ENCODE peak calls at places on chromosome 3, in four cellular contexts. P, Q, L and A are unnamed samples.

GRCh38 chr3:138775254-138775595 is 59.5 kb downstream of the PIK3CB start:
- DNase-seq in P (no peak), Q (peak), L (no peak), A (no peak)

GRCh38 chr3:192833177-192833890 is 84.3 kb downstream of the MB21D2 start:
- DNase-seq in P (no peak), L (no peak), Q (no peak), A (no peak)

GRCh38 chr3:30539772-30540171 is 66.6 kb upstream of the TGFBR2 start:
- DNase-seq in L (no peak), P (no peak), Q (no peak), A (no peak)

GRCh38 chr3:50008931-50009330 is 69.0 kb downstream of the RBM6 start:
- DNase-seq in P (no peak), Q (no peak), L (no peak), A (no peak)

GRCh38 chr3:158748237-158748828 is 16.1 kb upstream of the RARRES1 start:
- DNase-seq in P (no peak), L (no peak), Q (no peak), A (no peak)

GRCh38 chr3:171313702-171314101 is 146.5 kb downstream of the TNIK start:
- DNase-seq in L (no peak), Q (no peak), P (no peak), A (no peak)

GRCh38 chr3:161474139-161474538 is 22.5 kb upstream of the OTOL1 start:
- DNase-seq in Q (no peak), L (no peak), P (no peak), A (no peak)

GRCh38 chr3:43707266-43707665 is 16.5 kb downstream of the ABHD5 start:
- DNase-seq in P (no peak), L (no peak), Q (no peak), A (no peak)

GRCh38 chr3:45272411-45272810 is 46.3 kb upstream of the TMEM158 start:
- DNase-seq in Q (no peak), L (no peak), P (no peak), A (no peak)

GRCh38 chr3:59857589-59858346 is 807.9 kb upstream of the CFAP20DC start:
- DNase-seq in P (peak), Q (peak), L (peak), A (peak)

GRCh38 chr3:185658504-185658912 is 72.4 kb downstream of the SENP2 start:
- DNase-seq in Q (no peak), L (no peak), P (peak), A (no peak)

GRCh38 chr3:194840661-194841514 is 155.2 kb downstream of the FAM43A start:
- DNase-seq in L (no peak), P (peak), Q (no peak), A (peak)

GRCh38 chr3:110799236-110799635 is 272.4 kb upstream of the NECTIN3 start:
- DNase-seq in L (no peak), P (no peak), Q (no peak), A (no peak)

GRCh38 chr3:71708478-71709098 is 16.6 kb downstream of the EIF4E3 start:
- DNase-seq in Q (no peak), L (no peak), P (no peak), A (no peak)

GRCh38 chr3:137906985-137907649 is 102.8 kb upstream of the CLDN18 start:
- DNase-seq in L (no peak), Q (no peak), P (no peak), A (no peak)

GRCh38 chr3:188353409-188353808 is 199.5 kb downstream of the LPP start:
- DNase-seq in P (no peak), L (no peak), Q (no peak), A (no peak)

GRCh38 chr3:177110308-177111254 is 86.7 kb downstream of the TBL1XR1 start:
- DNase-seq in L (no peak), Q (no peak), P (no peak), A (no peak)

GRCh38 chr3:195566797-195567196 is 16.9 kb downstream of the APOD start:
- DNase-seq in L (no peak), Q (no peak), P (no peak), A (peak)

GRCh38 chr3:42739401-42740158 is 33.5 kb downstream of the CCDC13 start:
- DNase-seq in Q (peak), L (no peak), P (peak), A (no peak)

GRCh38 chr3:10224794-10225660 is 23.2 kb upstream of the TATDN2 start:
- DNase-seq in L (no peak), Q (peak), P (peak), A (peak)

GRCh38 chr3:138833908-138834358 is 795 bp downstream of the PIK3CB start:
- DNase-seq in P (no peak), L (no peak), Q (no peak), A (peak)

GRCh38 chr3:171677706-171678105 is 132.6 kb downstream of the PLD1 start:
- DNase-seq in L (no peak), P (no peak), Q (no peak), A (no peak)

GRCh38 chr3:58025824-58026579 is 17.8 kb downstream of the FLNB start:
- DNase-seq in L (no peak), Q (no peak), P (peak), A (peak)

GRCh38 chr3:99633887-99634558 is 4.4 kb upstream of the COL8A1 start:
- DNase-seq in Q (no peak), L (no peak), P (no peak), A (no peak)

GRCh38 chr3:159169828-159170227 is 368.0 kb downstream of the MFSD1 start:
- DNase-seq in P (peak), L (no peak), Q (no peak), A (no peak)

GRCh38 chr3:55795736-55796135 is 308.6 kb upstream of the WNT5A start:
- DNase-seq in P (peak), Q (no peak), L (no peak), A (no peak)

GRCh38 chr3:135637033-135637432 is 328.5 kb upstream of the PPP2R3A start:
- DNase-seq in P (no peak), Q (no peak), L (no peak), A (no peak)

GRCh38 chr3:146152841-146153240 is 8.1 kb downstream of the PLOD2 start:
- DNase-seq in P (peak), Q (no peak), L (no peak), A (no peak)

GRCh38 chr3:114154321-114154821 is 24.5 kb downstream of the DRD3 start:
- DNase-seq in L (no peak), Q (peak), P (no peak), A (no peak)

GRCh38 chr3:179149239-179149887 is 1.2 kb downstream of the PIK3CA start:
- DNase-seq in Q (no peak), L (peak), P (peak), A (no peak)

DNA sequence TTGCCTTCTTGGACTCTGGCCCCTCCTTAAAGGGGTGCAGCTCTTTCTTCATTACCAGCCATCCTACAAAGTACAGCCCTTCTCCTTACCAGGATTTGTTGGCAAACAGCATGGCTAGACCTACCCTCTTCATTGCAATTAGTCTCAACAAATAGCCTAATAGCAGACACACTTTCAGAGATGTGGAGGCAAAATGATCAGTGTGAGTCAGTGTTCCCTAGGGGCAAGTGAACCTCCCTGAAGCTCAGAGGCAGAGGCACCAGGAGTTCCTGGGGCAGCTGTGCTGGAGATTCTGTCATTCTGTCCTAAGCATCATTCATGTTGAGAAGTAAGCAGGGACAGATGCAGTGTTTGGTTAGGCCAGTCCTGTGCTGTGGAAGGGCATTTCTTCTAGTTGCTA is 14.6 kb upstream of the MECOM start:
- DNase-seq in P (no peak), L (no peak), Q (no peak), A (no peak)
- TF ChIP-seq TCF12 in P (no peak), L (no peak), Q (no peak), A (no peak)

DNA sequence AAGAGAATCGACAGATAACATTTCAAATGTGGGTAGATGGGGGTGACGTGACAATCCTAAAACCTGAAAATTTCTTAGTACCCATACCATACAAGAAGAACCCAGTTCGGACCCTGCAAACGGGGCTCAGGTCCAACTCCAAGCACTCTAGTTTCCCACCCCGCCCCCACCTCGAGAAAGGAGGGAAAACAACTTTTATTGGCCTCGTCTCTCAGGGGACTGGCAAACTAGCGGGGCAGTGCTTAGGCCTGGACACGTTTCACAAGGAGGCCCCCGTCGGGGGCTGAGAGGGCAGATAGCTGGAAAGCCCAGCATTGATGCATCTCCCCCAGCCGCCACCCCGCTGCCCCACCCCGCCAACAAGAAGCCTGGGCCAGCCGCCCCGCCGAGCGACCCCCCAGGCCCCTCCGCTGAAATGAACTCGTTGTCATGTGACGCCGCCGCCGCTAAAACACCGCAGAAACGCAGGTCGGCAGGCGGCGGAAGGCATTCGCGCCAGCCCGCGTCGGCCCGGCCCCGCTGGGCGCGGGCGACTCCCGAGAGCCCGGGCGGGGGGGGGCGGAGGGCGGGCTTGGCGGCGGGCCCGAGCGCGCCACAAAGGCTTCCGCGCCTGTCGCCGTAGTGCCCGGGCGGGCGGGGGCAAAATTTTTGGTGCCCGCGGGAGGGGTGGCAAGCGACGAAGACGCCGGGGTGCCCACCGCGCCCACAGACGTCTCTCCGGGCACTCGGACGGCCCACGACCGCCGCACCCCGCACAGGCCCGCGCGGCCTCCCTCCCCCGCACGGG is 726 bp downstream of the STAG1 start:
- DNase-seq in P (peak), L (no peak), Q (peak), A (peak)
- TF ChIP-seq POLR2AphosphoS5 in P (peak), L (no peak), Q (peak), A (no peak)

DNA sequence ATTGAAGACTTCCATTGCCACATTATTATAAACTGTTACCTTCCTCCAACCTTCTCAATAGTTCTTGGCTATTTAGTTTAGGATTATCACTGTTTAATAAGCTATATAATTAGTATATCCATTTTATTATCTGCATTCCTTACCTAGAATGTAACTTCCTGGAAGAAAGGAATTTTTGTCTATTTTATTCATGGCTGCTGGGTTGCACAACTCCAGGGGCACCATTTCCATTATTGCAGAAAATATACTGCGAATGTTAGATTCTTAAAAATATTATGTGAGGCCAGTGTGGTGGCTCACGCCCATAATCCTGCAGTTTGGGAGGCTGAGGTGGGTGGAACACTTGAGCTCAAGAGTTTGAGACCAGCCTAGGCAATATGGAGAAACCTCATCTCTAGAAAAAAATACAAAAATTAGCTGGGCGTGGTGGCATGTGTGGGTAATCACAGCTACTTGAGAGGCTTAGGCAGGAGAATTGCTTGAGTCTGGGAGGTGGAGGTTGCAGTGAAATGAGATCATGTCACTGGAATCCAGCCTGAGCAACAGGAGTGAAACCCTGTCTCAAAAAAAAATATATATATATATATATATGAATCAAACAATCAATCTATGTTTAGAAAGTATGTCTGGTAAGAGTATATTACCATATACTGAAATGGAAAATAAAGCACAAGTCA is 19.9 kb downstream of the CLDN1 start:
- DNase-seq in Q (no peak), L (no peak), P (no peak), A (no peak)
- TF ChIP-seq TCF12 in Q (no peak), L (no peak), P (no peak), A (no peak)

DNA sequence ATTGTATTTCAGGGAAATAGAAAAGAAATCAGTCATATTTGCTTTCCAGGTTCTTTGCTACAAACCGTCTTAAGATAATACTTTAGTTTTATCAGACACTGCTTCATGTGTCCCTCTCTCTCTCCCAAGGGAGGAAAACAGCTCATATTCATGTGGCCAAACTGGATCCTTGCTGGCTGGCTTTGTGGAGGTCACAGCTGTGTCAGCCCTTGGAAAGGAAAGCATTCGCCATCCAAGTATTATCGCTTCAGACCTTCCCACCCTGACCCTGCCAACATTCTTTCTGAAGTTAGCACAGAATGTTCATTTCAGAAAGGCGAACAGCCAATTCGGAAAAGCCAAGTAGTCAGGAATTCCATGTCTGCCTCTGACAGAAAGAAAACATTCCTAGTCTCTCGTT is 213.7 kb downstream of the FEZF2 start:
- DNase-seq in L (no peak), Q (no peak), P (no peak), A (no peak)
- TF ChIP-seq POLR2AphosphoS5 in L (no peak), Q (no peak), P (no peak), A (no peak)

DNA sequence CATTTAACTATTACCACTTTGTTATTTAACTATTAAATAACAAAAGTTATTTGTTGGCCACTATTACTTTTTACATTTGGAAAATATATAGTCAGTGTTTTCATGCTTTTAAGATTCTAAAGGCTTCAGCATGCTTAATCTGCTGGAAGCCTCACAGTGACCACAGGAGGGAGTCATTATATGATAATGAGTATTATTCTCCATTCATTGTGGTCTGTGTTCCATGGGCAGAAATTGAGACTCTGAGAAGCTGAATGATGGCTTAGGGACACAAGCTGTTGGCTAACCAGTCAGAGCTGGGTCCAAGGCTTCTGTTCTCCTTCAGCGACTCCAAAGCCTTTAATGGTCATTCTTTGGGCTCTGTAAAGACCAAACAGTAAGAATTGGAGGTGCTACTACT is 64.7 kb downstream of the BFSP2 start:
- DNase-seq in L (no peak), Q (no peak), P (no peak), A (peak)
- TF ChIP-seq TCF12 in L (no peak), Q (no peak), P (no peak), A (no peak)

GRCh38 chr3:102161362-102162006 is 273.3 kb upstream of the ZPLD1 start:
- DNase-seq in Q (no peak), P (no peak), L (no peak), A (no peak)
- TF ChIP-seq POLR2AphosphoS5 in Q (no peak), P (no peak), L (no peak), A (no peak)

DNA sequence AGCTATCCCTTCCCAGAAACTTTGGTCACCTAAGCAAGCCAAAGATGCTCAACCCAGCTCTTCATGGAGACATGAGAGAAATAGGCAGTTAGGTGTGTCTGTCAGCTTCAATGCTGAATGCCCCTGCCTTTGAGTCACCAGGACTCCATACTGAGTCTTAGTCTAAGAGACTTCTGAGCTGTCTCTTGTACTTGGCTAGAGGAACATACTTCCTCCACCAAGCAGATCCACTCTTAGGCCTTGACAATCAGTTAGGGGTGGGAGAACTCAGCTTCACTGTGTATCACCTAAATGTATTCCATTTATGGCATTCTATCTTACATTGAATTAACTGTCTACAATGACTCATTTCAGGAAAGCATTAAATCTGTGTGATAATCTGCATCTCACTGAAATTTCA is 65.9 kb downstream of the STAC start:
- DNase-seq in P (no peak), L (no peak), Q (no peak), A (no peak)
- TF ChIP-seq TCF12 in P (no peak), L (no peak), Q (no peak), A (no peak)

GRCh38 chr3:67516496-67516895 is 137.9 kb downstream of the SUCLG2 start:
- DNase-seq in P (no peak), L (no peak), Q (no peak), A (no peak)
- TF ChIP-seq POLR2AphosphoS5 in P (no peak), L (no peak), Q (no peak), A (no peak)

DNA sequence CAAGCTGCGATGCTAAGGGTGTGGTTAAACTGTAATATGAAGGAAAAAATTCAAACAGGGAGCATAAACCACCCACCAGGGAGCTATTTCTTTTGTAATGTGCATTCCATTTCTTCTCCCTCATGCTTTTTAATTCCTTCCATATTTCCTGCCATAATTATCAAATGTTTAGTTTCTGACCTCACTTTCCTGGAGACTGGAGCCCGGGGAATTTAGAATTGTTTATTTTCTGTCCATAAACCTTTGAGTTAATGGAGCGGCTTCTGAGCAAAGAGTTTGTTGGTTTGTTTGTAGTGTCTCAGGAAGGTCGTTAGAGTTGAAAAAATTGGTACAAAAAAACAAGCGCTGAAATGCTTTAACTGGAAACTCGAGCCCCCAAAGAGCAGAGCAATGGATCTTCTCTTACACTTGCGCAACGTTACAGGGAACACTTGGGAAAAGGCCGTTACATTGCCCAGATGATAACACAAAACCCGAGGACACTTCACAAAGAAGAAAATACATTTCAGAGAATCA is 1.0 kb downstream of the FSTL1 start:
- DNase-seq in P (no peak), L (no peak), Q (no peak), A (peak)
- TF ChIP-seq TCF12 in P (no peak), L (no peak), Q (no peak), A (peak)